ENCODE peak calls at places on chromosomes 4 and X, in five cellular contexts. G, O, I, F and V are unnamed samples.

GRCh38 chrX:34901761-34902160 is 40.8 kb upstream of the FAM47B start:
- DNase-seq in G (no peak), F (no peak), I (no peak), O (no peak), V (no peak)

GRCh38 chrX:153727108-153727931 is 2.7 kb downstream of the ABCD1 start:
- DNase-seq in O (peak; percentile 61), I (peak; percentile 87), G (no peak), F (no peak), V (peak; percentile 65)

GRCh38 chr4:55364691-55365346 is 18.8 kb downstream of the SRD5A3 start:
- DNase-seq in F (no peak), O (no peak), I (no peak), G (no peak), V (peak; percentile 63)

GRCh38 chrX:124594017-124594651 is 247.8 kb downstream of the SH2D1A start:
- DNase-seq in G (no peak), I (no peak), O (no peak), F (no peak), V (no peak)

GRCh38 chr4:88859191-88859812 is 161.7 kb upstream of the NAP1L5 start:
- DNase-seq in F (no peak), I (no peak), O (no peak), G (no peak), V (no peak)

GRCh38 chr4:84379881-84380618 is 119.0 kb downstream of the NKX6-1 start:
- DNase-seq in I (no peak), G (no peak), O (no peak), F (no peak), V (no peak)

GRCh38 chr4:3434891-3435683 is 6.7 kb upstream of the HGFAC start:
- DNase-seq in G (no peak), I (peak; percentile 54), O (no peak), F (no peak), V (no peak)

GRCh38 chrX:115939636-115940160 is 230.8 kb upstream of the AGTR2 start:
- DNase-seq in O (no peak), F (no peak), I (no peak), G (no peak), V (no peak)

GRCh38 chrX:111131572-111131971 is 35.6 kb downstream of the PAK3 start:
- DNase-seq in I (no peak), F (no peak), O (no peak), G (no peak), V (no peak)

GRCh38 chrX:47169726-47170515 is 23.7 kb upstream of the UBA1 start:
- DNase-seq in I (no peak), F (no peak), G (no peak), O (no peak), V (no peak)

GRCh38 chr4:105471566-105472176 is 2.2 kb downstream of the PPA2 start:
- DNase-seq in F (peak; percentile 54), O (peak; percentile 59), I (peak; percentile 50), G (peak; percentile 16), V (peak; percentile 33)

GRCh38 chr4:56976878-56977320 is 507 bp downstream of the NOA1 start:
- DNase-seq in G (no peak), O (peak; percentile 27), F (no peak), I (no peak), V (peak; percentile 71)

GRCh38 chrX:292900-293897 is 12.0 kb downstream of the PLCXD1 start:
- DNase-seq in I (no peak), O (peak; percentile 13), G (no peak), F (no peak), V (no peak)

GRCh38 chrX:68903111-68903510 is 74.3 kb downstream of the EFNB1 start:
- DNase-seq in I (no peak), F (no peak), G (no peak), O (no peak), V (no peak)

GRCh38 chr4:75248770-75249467 is 265.3 kb downstream of the RCHY1 start:
- DNase-seq in F (no peak), G (no peak), O (no peak), I (no peak), V (no peak)

GRCh38 chr4:126611900-126612299 is 1020.9 kb upstream of the INTU start:
- DNase-seq in I (no peak), O (no peak), G (no peak), F (no peak), V (no peak)

GRCh38 chrX:117628381-117628780 is 488.2 kb downstream of the KLHL13 start:
- DNase-seq in O (no peak), I (no peak), G (no peak), F (no peak), V (no peak)

GRCh38 chr4:119736559-119736958 is 108.0 kb upstream of the PDE5A start:
- DNase-seq in G (no peak), F (no peak), O (no peak), I (no peak), V (no peak)

GRCh38 chr4:121696140-121696640 is 590 bp downstream of the ANXA5 start:
- DNase-seq in F (no peak), G (peak; percentile 66), I (peak; percentile 85), O (peak; percentile 87), V (peak; percentile 25)

GRCh38 chr4:186889876-186890643 is 166.4 kb upstream of the FAT1 start:
- DNase-seq in F (no peak), I (no peak), O (no peak), G (no peak), V (no peak)

GRCh38 chrX:72045552-72046277 is 86.0 kb downstream of the RTL5 start:
- DNase-seq in G (no peak), I (no peak), O (no peak), F (peak; percentile 60), V (no peak)

GRCh38 chr4:140626982-140627381 is 58.2 kb upstream of the UCP1 start:
- DNase-seq in F (no peak), O (no peak), I (no peak), G (no peak), V (no peak)

GRCh38 chr4:172980178-172980577 is 188.4 kb upstream of the GALNT7 start:
- DNase-seq in G (no peak), I (no peak), F (no peak), O (no peak), V (no peak)

GRCh38 chr4:26356067-26356466 is 35.3 kb downstream of the RBPJ start:
- DNase-seq in I (no peak), O (no peak), G (no peak), F (no peak), V (peak; percentile 12)

GRCh38 chr4:26360273-26360672 is 39.5 kb downstream of the RBPJ start:
- DNase-seq in G (no peak), I (no peak), F (no peak), O (no peak), V (no peak)

GRCh38 chr4:26354491-26354890 is 33.7 kb downstream of the RBPJ start:
- DNase-seq in G (no peak), F (no peak), O (no peak), I (no peak), V (no peak)

GRCh38 chr4:26351685-26352084 is 30.9 kb downstream of the RBPJ start:
- DNase-seq in I (no peak), G (no peak), O (no peak), F (no peak), V (no peak)

GRCh38 chr4:26355392-26356052 is 34.7 kb downstream of the RBPJ start:
- DNase-seq in O (no peak), I (no peak), G (no peak), F (no peak), V (no peak)
- H3K27ac ChIP-seq in O (no peak overlapping the region), I (no peak overlapping the region), G (no peak overlapping the region), F (no peak overlapping the region), V (peak overlapping the region; percentile 0)

GRCh38 chrX:53430231-53430630 is 3.9 kb downstream of the HSD17B10 start:
- DNase-seq in F (no peak), G (no peak), O (no peak), I (no peak), V (no peak)
- H3K27ac ChIP-seq in F (no peak overlapping the region), G (no peak overlapping the region), O (no peak overlapping the region), I (no peak overlapping the region), V (no peak overlapping the region)

GRCh38 chr4:142960134-142960533 is 114.0 kb upstream of the INPP4B start:
- DNase-seq in I (no peak), G (no peak), F (no peak), O (no peak), V (no peak)

GRCh38 chr4:142955501-142955900 is 109.4 kb upstream of the INPP4B start:
- DNase-seq in I (no peak), F (no peak), G (no peak), O (no peak), V (no peak)

GRCh38 chr4:142959156-142959555 is 113.1 kb upstream of the INPP4B start:
- DNase-seq in O (no peak), I (no peak), F (no peak), G (no peak), V (no peak)

GRCh38 chr4:142961866-142962265 is 115.8 kb upstream of the INPP4B start:
- DNase-seq in G (no peak), I (no peak), F (no peak), O (no peak), V (no peak)

DNA sequence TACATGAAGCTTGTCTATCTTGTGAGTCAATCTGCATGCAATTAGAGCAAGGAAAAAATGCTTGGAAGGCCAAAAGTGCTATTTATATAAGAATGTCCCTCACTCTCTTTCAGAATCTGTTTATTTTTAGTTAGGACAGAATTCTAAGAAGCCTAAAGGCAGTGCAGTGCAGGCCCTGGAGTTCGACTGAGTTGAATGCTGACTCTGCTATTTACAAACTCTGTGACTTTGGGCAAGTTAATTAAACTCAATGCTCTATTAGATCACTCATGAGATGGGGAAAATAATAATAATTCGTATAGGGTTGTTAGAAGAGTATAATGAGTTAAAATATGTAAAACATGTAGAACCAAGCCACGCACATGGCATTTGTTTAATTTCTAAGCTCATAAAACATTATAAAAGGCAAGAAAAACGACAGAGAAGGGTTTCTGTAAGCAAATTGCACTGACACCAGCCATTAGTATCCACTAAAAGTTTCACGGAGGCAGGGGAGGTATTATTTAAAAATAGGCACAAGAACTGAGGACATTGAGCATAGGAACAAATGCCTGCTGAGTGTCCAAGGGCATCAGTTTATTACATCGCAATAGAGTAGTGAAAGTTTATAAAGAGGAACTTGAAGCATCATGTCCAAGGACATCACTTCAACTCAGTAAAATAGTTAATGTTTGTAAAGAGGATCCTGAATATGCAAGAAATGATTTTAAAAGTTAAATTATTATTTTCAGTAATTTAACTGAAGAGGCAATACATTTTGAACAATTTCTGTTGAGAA is 115.0 kb upstream of the INPP4B start:
- DNase-seq in G (no peak), O (no peak), I (no peak), F (no peak), V (no peak)
- H3K27ac ChIP-seq in G (no peak overlapping the region), O (no peak overlapping the region), I (no peak overlapping the region), F (no peak overlapping the region), V (peak overlapping the region; percentile 31)

GRCh38 chr4:1359976-1360375 is 13.0 kb downstream of the UVSSA start:
- DNase-seq in O (no peak), F (no peak), I (no peak), G (no peak), V (no peak)
- H3K27ac ChIP-seq in O (no peak overlapping the region), F (no peak overlapping the region), I (no peak overlapping the region), G (no peak overlapping the region), V (no peak overlapping the region)

DNA sequence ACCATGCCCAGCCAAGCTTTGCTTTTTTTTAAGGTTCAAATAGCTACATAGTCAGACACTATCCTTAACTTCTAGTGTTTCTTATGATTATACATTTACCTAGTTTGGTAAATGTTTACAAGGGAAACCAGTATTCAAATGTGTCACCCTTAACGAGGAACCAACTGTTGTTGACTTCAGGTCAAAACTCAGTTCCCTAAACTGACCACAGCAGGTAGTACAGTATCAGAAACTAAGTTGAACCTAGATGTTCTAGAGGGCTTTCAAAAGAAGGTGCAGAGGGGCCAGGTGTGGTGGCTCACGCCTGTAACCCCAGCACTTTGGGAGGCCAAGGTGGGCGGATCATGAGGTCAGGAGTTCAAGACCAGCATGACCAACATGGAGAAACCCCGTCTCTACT is 11.3 kb downstream of the GPC4 start:
- DNase-seq in I (no peak), F (no peak), O (no peak), G (no peak), V (no peak)
- H3K27ac ChIP-seq in I (no peak overlapping the region), F (no peak overlapping the region), O (no peak overlapping the region), G (no peak overlapping the region), V (no peak overlapping the region)